ENCODE peak calls at places on chromosome 19, in ten cellular contexts. One of them, this sample, is unnamed.

GRCh38 chr19:48556163-48556562 is 4.2 kb downstream of the SULT2B1 start:
- DNase-seq in effector memory CD4-positive, alpha-beta T cell: no peak
- DNase-seq in endothelial cell: no peak
- DNase-seq in GM13976: no peak
- DNase-seq in astrocyte of the spinal cord: peak; percentile 47
- DNase-seq in stimulated activated CD4-positive, alpha-beta T cell treated with anti-CD3 and anti-CD28 coated beads, Interleukin-4, amount 100 ng/mL, for 4 hours: no peak
- DNase-seq in nucleus accumbens: no peak
- DNase-seq in activated CD4-positive, alpha-beta T cell treated with anti-CD3 and anti-CD28 coated beads, Interleukin-2, amount 50 U/mL, for 4 hours: no peak
- DNase-seq in omental fat pad: no peak
- DNase-seq in NCI-H446: no peak
- DNase-seq in this sample: peak; percentile 79

GRCh38 chr19:42246143-42246868 is 3.9 kb upstream of the GSK3A start:
- DNase-seq in astrocyte of the spinal cord: peak; percentile 83
- DNase-seq in activated CD4-positive, alpha-beta T cell treated with anti-CD3 and anti-CD28 coated beads, Interleukin-2, amount 50 U/mL, for 4 hours: no peak
- DNase-seq in NCI-H446: peak; percentile 49
- DNase-seq in endothelial cell: peak; percentile 62
- DNase-seq in effector memory CD4-positive, alpha-beta T cell: no peak
- DNase-seq in omental fat pad: no peak
- DNase-seq in GM13976: no peak
- DNase-seq in nucleus accumbens: peak; percentile 71
- DNase-seq in stimulated activated CD4-positive, alpha-beta T cell treated with anti-CD3 and anti-CD28 coated beads, Interleukin-4, amount 100 ng/mL, for 4 hours: no peak
- DNase-seq in this sample: peak; percentile 86

GRCh38 chr19:56660381-56661105 is 11.0 kb downstream of the ZNF835 start:
- DNase-seq in stimulated activated CD4-positive, alpha-beta T cell treated with anti-CD3 and anti-CD28 coated beads, Interleukin-4, amount 100 ng/mL, for 4 hours: no peak
- DNase-seq in nucleus accumbens: no peak
- DNase-seq in GM13976: no peak
- DNase-seq in omental fat pad: no peak
- DNase-seq in astrocyte of the spinal cord: no peak
- DNase-seq in effector memory CD4-positive, alpha-beta T cell: no peak
- DNase-seq in endothelial cell: no peak
- DNase-seq in activated CD4-positive, alpha-beta T cell treated with anti-CD3 and anti-CD28 coated beads, Interleukin-2, amount 50 U/mL, for 4 hours: no peak
- DNase-seq in NCI-H446: no peak
- DNase-seq in this sample: no peak

GRCh38 chr19:40366697-40367561 is 18.4 kb downstream of the PLD3 start:
- DNase-seq in NCI-H446: no peak
- DNase-seq in GM13976: no peak
- DNase-seq in nucleus accumbens: no peak
- DNase-seq in stimulated activated CD4-positive, alpha-beta T cell treated with anti-CD3 and anti-CD28 coated beads, Interleukin-4, amount 100 ng/mL, for 4 hours: no peak
- DNase-seq in omental fat pad: no peak
- DNase-seq in endothelial cell: peak; percentile 14
- DNase-seq in activated CD4-positive, alpha-beta T cell treated with anti-CD3 and anti-CD28 coated beads, Interleukin-2, amount 50 U/mL, for 4 hours: no peak
- DNase-seq in effector memory CD4-positive, alpha-beta T cell: no peak
- DNase-seq in astrocyte of the spinal cord: peak; percentile 61
- DNase-seq in this sample: no peak

GRCh38 chr19:4575978-4576933 is 16.8 kb upstream of the SEMA6B start:
- DNase-seq in nucleus accumbens: peak; percentile 7
- DNase-seq in endothelial cell: peak; percentile 80
- DNase-seq in GM13976: peak; percentile 85
- DNase-seq in activated CD4-positive, alpha-beta T cell treated with anti-CD3 and anti-CD28 coated beads, Interleukin-2, amount 50 U/mL, for 4 hours: peak; percentile 65
- DNase-seq in effector memory CD4-positive, alpha-beta T cell: peak; percentile 59
- DNase-seq in omental fat pad: peak; percentile 82
- DNase-seq in astrocyte of the spinal cord: peak; percentile 38
- DNase-seq in NCI-H446: peak; percentile 48
- DNase-seq in stimulated activated CD4-positive, alpha-beta T cell treated with anti-CD3 and anti-CD28 coated beads, Interleukin-4, amount 100 ng/mL, for 4 hours: peak; percentile 54
- DNase-seq in this sample: peak; percentile 71

GRCh38 chr19:37361994-37362393 is 8.9 kb upstream of the ZNF527 start:
- DNase-seq in omental fat pad: no peak
- DNase-seq in activated CD4-positive, alpha-beta T cell treated with anti-CD3 and anti-CD28 coated beads, Interleukin-2, amount 50 U/mL, for 4 hours: no peak
- DNase-seq in GM13976: no peak
- DNase-seq in endothelial cell: no peak
- DNase-seq in nucleus accumbens: no peak
- DNase-seq in astrocyte of the spinal cord: peak; percentile 51
- DNase-seq in NCI-H446: no peak
- DNase-seq in stimulated activated CD4-positive, alpha-beta T cell treated with anti-CD3 and anti-CD28 coated beads, Interleukin-4, amount 100 ng/mL, for 4 hours: no peak
- DNase-seq in effector memory CD4-positive, alpha-beta T cell: no peak
- DNase-seq in this sample: peak; percentile 16

GRCh38 chr19:1253514-1254080 is 5.2 kb downstream of the MIDN start:
- DNase-seq in omental fat pad: no peak
- DNase-seq in nucleus accumbens: no peak
- DNase-seq in stimulated activated CD4-positive, alpha-beta T cell treated with anti-CD3 and anti-CD28 coated beads, Interleukin-4, amount 100 ng/mL, for 4 hours: no peak
- DNase-seq in astrocyte of the spinal cord: no peak
- DNase-seq in GM13976: no peak
- DNase-seq in endothelial cell: no peak
- DNase-seq in NCI-H446: no peak
- DNase-seq in effector memory CD4-positive, alpha-beta T cell: no peak
- DNase-seq in activated CD4-positive, alpha-beta T cell treated with anti-CD3 and anti-CD28 coated beads, Interleukin-2, amount 50 U/mL, for 4 hours: no peak
- DNase-seq in this sample: peak; percentile 39

GRCh38 chr19:19349365-19349764 is 28.7 kb downstream of the MAU2 start:
- DNase-seq in endothelial cell: no peak
- DNase-seq in nucleus accumbens: no peak
- DNase-seq in effector memory CD4-positive, alpha-beta T cell: no peak
- DNase-seq in omental fat pad: no peak
- DNase-seq in astrocyte of the spinal cord: no peak
- DNase-seq in NCI-H446: no peak
- DNase-seq in stimulated activated CD4-positive, alpha-beta T cell treated with anti-CD3 and anti-CD28 coated beads, Interleukin-4, amount 100 ng/mL, for 4 hours: no peak
- DNase-seq in GM13976: no peak
- DNase-seq in activated CD4-positive, alpha-beta T cell treated with anti-CD3 and anti-CD28 coated beads, Interleukin-2, amount 50 U/mL, for 4 hours: no peak
- DNase-seq in this sample: no peak

GRCh38 chr19:34096020-34096915 is 76.0 kb upstream of the LSM14A start:
- DNase-seq in omental fat pad: no peak
- DNase-seq in astrocyte of the spinal cord: peak; percentile 60
- DNase-seq in endothelial cell: peak; percentile 17
- DNase-seq in GM13976: peak; percentile 46
- DNase-seq in NCI-H446: peak; percentile 17
- DNase-seq in effector memory CD4-positive, alpha-beta T cell: no peak
- DNase-seq in nucleus accumbens: peak; percentile 1
- DNase-seq in stimulated activated CD4-positive, alpha-beta T cell treated with anti-CD3 and anti-CD28 coated beads, Interleukin-4, amount 100 ng/mL, for 4 hours: no peak
- DNase-seq in activated CD4-positive, alpha-beta T cell treated with anti-CD3 and anti-CD28 coated beads, Interleukin-2, amount 50 U/mL, for 4 hours: no peak
- DNase-seq in this sample: peak; percentile 47

GRCh38 chr19:40686882-40687524 is 3.4 kb downstream of the NUMBL start:
- DNase-seq in NCI-H446: no peak
- DNase-seq in activated CD4-positive, alpha-beta T cell treated with anti-CD3 and anti-CD28 coated beads, Interleukin-2, amount 50 U/mL, for 4 hours: no peak
- DNase-seq in stimulated activated CD4-positive, alpha-beta T cell treated with anti-CD3 and anti-CD28 coated beads, Interleukin-4, amount 100 ng/mL, for 4 hours: no peak
- DNase-seq in omental fat pad: no peak
- DNase-seq in effector memory CD4-positive, alpha-beta T cell: no peak
- DNase-seq in nucleus accumbens: no peak
- DNase-seq in endothelial cell: no peak
- DNase-seq in GM13976: no peak
- DNase-seq in astrocyte of the spinal cord: no peak
- DNase-seq in this sample: no peak

GRCh38 chr19:3793799-3794198 is 7.6 kb upstream of the MATK start:
- DNase-seq in nucleus accumbens: no peak
- DNase-seq in GM13976: no peak
- DNase-seq in effector memory CD4-positive, alpha-beta T cell: no peak
- DNase-seq in NCI-H446: no peak
- DNase-seq in omental fat pad: no peak
- DNase-seq in astrocyte of the spinal cord: no peak
- DNase-seq in activated CD4-positive, alpha-beta T cell treated with anti-CD3 and anti-CD28 coated beads, Interleukin-2, amount 50 U/mL, for 4 hours: no peak
- DNase-seq in endothelial cell: no peak
- DNase-seq in stimulated activated CD4-positive, alpha-beta T cell treated with anti-CD3 and anti-CD28 coated beads, Interleukin-4, amount 100 ng/mL, for 4 hours: no peak
- DNase-seq in this sample: no peak

GRCh38 chr19:17235618-17236413 is 9.8 kb downstream of the OCEL1 start:
- DNase-seq in activated CD4-positive, alpha-beta T cell treated with anti-CD3 and anti-CD28 coated beads, Interleukin-2, amount 50 U/mL, for 4 hours: peak; percentile 74
- DNase-seq in GM13976: peak; percentile 83
- DNase-seq in nucleus accumbens: peak; percentile 35
- DNase-seq in astrocyte of the spinal cord: peak; percentile 69
- DNase-seq in effector memory CD4-positive, alpha-beta T cell: peak; percentile 66
- DNase-seq in endothelial cell: peak; percentile 70
- DNase-seq in stimulated activated CD4-positive, alpha-beta T cell treated with anti-CD3 and anti-CD28 coated beads, Interleukin-4, amount 100 ng/mL, for 4 hours: peak; percentile 78
- DNase-seq in omental fat pad: no peak
- DNase-seq in NCI-H446: peak; percentile 12
- DNase-seq in this sample: peak; percentile 67

GRCh38 chr19:18701250-18701608 is 17.7 kb downstream of the CRTC1 start:
- DNase-seq in effector memory CD4-positive, alpha-beta T cell: no peak
- DNase-seq in stimulated activated CD4-positive, alpha-beta T cell treated with anti-CD3 and anti-CD28 coated beads, Interleukin-4, amount 100 ng/mL, for 4 hours: no peak
- DNase-seq in nucleus accumbens: no peak
- DNase-seq in astrocyte of the spinal cord: no peak
- DNase-seq in NCI-H446: no peak
- DNase-seq in omental fat pad: no peak
- DNase-seq in endothelial cell: no peak
- DNase-seq in GM13976: no peak
- DNase-seq in activated CD4-positive, alpha-beta T cell treated with anti-CD3 and anti-CD28 coated beads, Interleukin-2, amount 50 U/mL, for 4 hours: no peak
- DNase-seq in this sample: no peak

GRCh38 chr19:50333737-50334617 is 4.8 kb upstream of the KCNC3 start:
- DNase-seq in nucleus accumbens: peak; percentile 81
- DNase-seq in GM13976: peak; percentile 92
- DNase-seq in stimulated activated CD4-positive, alpha-beta T cell treated with anti-CD3 and anti-CD28 coated beads, Interleukin-4, amount 100 ng/mL, for 4 hours: no peak
- DNase-seq in effector memory CD4-positive, alpha-beta T cell: peak; percentile 75
- DNase-seq in astrocyte of the spinal cord: no peak
- DNase-seq in endothelial cell: no peak
- DNase-seq in NCI-H446: peak; percentile 95
- DNase-seq in omental fat pad: peak; percentile 38
- DNase-seq in activated CD4-positive, alpha-beta T cell treated with anti-CD3 and anti-CD28 coated beads, Interleukin-2, amount 50 U/mL, for 4 hours: peak; percentile 74
- DNase-seq in this sample: peak; percentile 99

GRCh38 chr19:46660008-46660517 is 919 bp downstream of the DACT3 start:
- DNase-seq in GM13976: no peak
- DNase-seq in endothelial cell: no peak
- DNase-seq in effector memory CD4-positive, alpha-beta T cell: no peak
- DNase-seq in omental fat pad: no peak
- DNase-seq in NCI-H446: no peak
- DNase-seq in nucleus accumbens: peak; percentile 33
- DNase-seq in activated CD4-positive, alpha-beta T cell treated with anti-CD3 and anti-CD28 coated beads, Interleukin-2, amount 50 U/mL, for 4 hours: no peak
- DNase-seq in astrocyte of the spinal cord: no peak
- DNase-seq in stimulated activated CD4-positive, alpha-beta T cell treated with anti-CD3 and anti-CD28 coated beads, Interleukin-4, amount 100 ng/mL, for 4 hours: no peak
- DNase-seq in this sample: peak; percentile 25

GRCh38 chr19:58556633-58557252 is 1.7 kb downstream of the UBE2M start:
- DNase-seq in stimulated activated CD4-positive, alpha-beta T cell treated with anti-CD3 and anti-CD28 coated beads, Interleukin-4, amount 100 ng/mL, for 4 hours: no peak
- DNase-seq in activated CD4-positive, alpha-beta T cell treated with anti-CD3 and anti-CD28 coated beads, Interleukin-2, amount 50 U/mL, for 4 hours: no peak
- DNase-seq in NCI-H446: no peak
- DNase-seq in nucleus accumbens: no peak
- DNase-seq in omental fat pad: no peak
- DNase-seq in GM13976: no peak
- DNase-seq in endothelial cell: no peak
- DNase-seq in astrocyte of the spinal cord: no peak
- DNase-seq in effector memory CD4-positive, alpha-beta T cell: no peak
- DNase-seq in this sample: no peak

GRCh38 chr19:6856749-6857372 is 30.5 kb upstream of the ADGRE1 start:
- DNase-seq in omental fat pad: no peak
- DNase-seq in activated CD4-positive, alpha-beta T cell treated with anti-CD3 and anti-CD28 coated beads, Interleukin-2, amount 50 U/mL, for 4 hours: no peak
- DNase-seq in stimulated activated CD4-positive, alpha-beta T cell treated with anti-CD3 and anti-CD28 coated beads, Interleukin-4, amount 100 ng/mL, for 4 hours: no peak
- DNase-seq in effector memory CD4-positive, alpha-beta T cell: no peak
- DNase-seq in GM13976: no peak
- DNase-seq in endothelial cell: no peak
- DNase-seq in astrocyte of the spinal cord: no peak
- DNase-seq in nucleus accumbens: no peak
- DNase-seq in NCI-H446: no peak
- DNase-seq in this sample: no peak

GRCh38 chr19:44756089-44756562 is 7.6 kb downstream of the BCL3 start:
- DNase-seq in nucleus accumbens: no peak
- DNase-seq in astrocyte of the spinal cord: no peak
- DNase-seq in GM13976: no peak
- DNase-seq in omental fat pad: no peak
- DNase-seq in effector memory CD4-positive, alpha-beta T cell: no peak
- DNase-seq in endothelial cell: no peak
- DNase-seq in NCI-H446: no peak
- DNase-seq in stimulated activated CD4-positive, alpha-beta T cell treated with anti-CD3 and anti-CD28 coated beads, Interleukin-4, amount 100 ng/mL, for 4 hours: no peak
- DNase-seq in activated CD4-positive, alpha-beta T cell treated with anti-CD3 and anti-CD28 coated beads, Interleukin-2, amount 50 U/mL, for 4 hours: no peak
- DNase-seq in this sample: no peak

GRCh38 chr19:42471554-42472249 is 29.0 kb upstream of the CXCL17 start:
- DNase-seq in nucleus accumbens: no peak
- DNase-seq in stimulated activated CD4-positive, alpha-beta T cell treated with anti-CD3 and anti-CD28 coated beads, Interleukin-4, amount 100 ng/mL, for 4 hours: no peak
- DNase-seq in astrocyte of the spinal cord: no peak
- DNase-seq in effector memory CD4-positive, alpha-beta T cell: no peak
- DNase-seq in NCI-H446: no peak
- DNase-seq in activated CD4-positive, alpha-beta T cell treated with anti-CD3 and anti-CD28 coated beads, Interleukin-2, amount 50 U/mL, for 4 hours: no peak
- DNase-seq in omental fat pad: no peak
- DNase-seq in endothelial cell: no peak
- DNase-seq in GM13976: no peak
- DNase-seq in this sample: no peak

GRCh38 chr19:7395793-7396192 is 47.1 kb downstream of the ARHGEF18 start:
- DNase-seq in nucleus accumbens: no peak
- DNase-seq in GM13976: no peak
- DNase-seq in endothelial cell: no peak
- DNase-seq in activated CD4-positive, alpha-beta T cell treated with anti-CD3 and anti-CD28 coated beads, Interleukin-2, amount 50 U/mL, for 4 hours: no peak
- DNase-seq in NCI-H446: no peak
- DNase-seq in effector memory CD4-positive, alpha-beta T cell: no peak
- DNase-seq in astrocyte of the spinal cord: no peak
- DNase-seq in omental fat pad: no peak
- DNase-seq in stimulated activated CD4-positive, alpha-beta T cell treated with anti-CD3 and anti-CD28 coated beads, Interleukin-4, amount 100 ng/mL, for 4 hours: no peak
- DNase-seq in this sample: no peak

GRCh38 chr19:3634496-3635045 is 8.0 kb upstream of the CACTIN start:
- DNase-seq in nucleus accumbens: no peak
- DNase-seq in stimulated activated CD4-positive, alpha-beta T cell treated with anti-CD3 and anti-CD28 coated beads, Interleukin-4, amount 100 ng/mL, for 4 hours: no peak
- DNase-seq in effector memory CD4-positive, alpha-beta T cell: no peak
- DNase-seq in endothelial cell: no peak
- DNase-seq in omental fat pad: no peak
- DNase-seq in activated CD4-positive, alpha-beta T cell treated with anti-CD3 and anti-CD28 coated beads, Interleukin-2, amount 50 U/mL, for 4 hours: no peak
- DNase-seq in NCI-H446: no peak
- DNase-seq in astrocyte of the spinal cord: no peak
- DNase-seq in GM13976: no peak
- DNase-seq in this sample: no peak

GRCh38 chr19:7851623-7852500 is 21.8 kb downstream of the EVI5L start:
- DNase-seq in endothelial cell: no peak
- DNase-seq in GM13976: no peak
- DNase-seq in activated CD4-positive, alpha-beta T cell treated with anti-CD3 and anti-CD28 coated beads, Interleukin-2, amount 50 U/mL, for 4 hours: no peak
- DNase-seq in effector memory CD4-positive, alpha-beta T cell: no peak
- DNase-seq in NCI-H446: no peak
- DNase-seq in astrocyte of the spinal cord: no peak
- DNase-seq in nucleus accumbens: peak; percentile 85
- DNase-seq in omental fat pad: no peak
- DNase-seq in stimulated activated CD4-positive, alpha-beta T cell treated with anti-CD3 and anti-CD28 coated beads, Interleukin-4, amount 100 ng/mL, for 4 hours: no peak
- DNase-seq in this sample: no peak